ENCODE peak calls at places on chromosomes 12 and 14, in eight cellular contexts. X is C1 segment of cervical spinal cord, H is HT-29, L is mesothelial cell of epicardium, V is lower leg skin, S is NCI-H1105 treated with DMSO at 0.1 percent for 48 hours, G is Daoy, Y is putamen. T is an unnamed sample.

GRCh38 chr12:105382771-105383632 is 52.5 kb downstream of the C12orf75 start:
- DNase-seq in G (peak), X (no peak), L (no peak), S (peak), H (peak), V (no peak), Y (peak), T (no peak)

GRCh38 chr12:53949631-53950440 is 4.9 kb upstream of the HOXC12 start:
- DNase-seq in L (no peak), S (peak), V (no peak), X (no peak), H (peak), Y (no peak), G (no peak), T (no peak)

GRCh38 chr12:48671231-48671856 is 10.7 kb downstream of the KANSL2 start:
- DNase-seq in L (no peak), V (no peak), G (no peak), Y (no peak), H (no peak), S (no peak), X (no peak), T (no peak)

GRCh38 chr12:92597997-92598396 is 104.8 kb upstream of the PLEKHG7 start:
- DNase-seq in H (no peak), V (no peak), S (no peak), L (no peak), Y (no peak), G (peak), X (no peak), T (no peak)

GRCh38 chr12:4201333-4202105 is 72.0 kb upstream of the CCND2 start:
- DNase-seq in X (no peak), G (no peak), H (no peak), Y (no peak), L (no peak), S (no peak), V (no peak), T (no peak)

GRCh38 chr14:104120281-104120741 is 18.1 kb upstream of the KIF26A start:
- DNase-seq in S (no peak), Y (no peak), L (peak), V (no peak), X (no peak), H (no peak), G (no peak), T (no peak)

GRCh38 chr12:132554857-132555630 is 55.3 kb downstream of the LRCOL1 start:
- DNase-seq in Y (no peak), L (no peak), G (peak), X (no peak), V (no peak), S (no peak), H (peak), T (no peak)

GRCh38 chr12:5201554-5202243 is 158.0 kb downstream of the KCNA5 start:
- DNase-seq in G (peak), Y (no peak), S (peak), X (no peak), V (no peak), H (peak), L (peak), T (no peak)

GRCh38 chr14:27730204-27730603 is 1036.4 kb upstream of the FOXG1 start:
- DNase-seq in V (no peak), X (no peak), S (peak), L (no peak), G (no peak), H (no peak), Y (no peak), T (no peak)

GRCh38 chr12:30985814-30986452 is 59.4 kb downstream of the TSPAN11 start:
- DNase-seq in H (peak), L (no peak), G (peak), V (peak), Y (peak), X (peak), S (peak), T (peak)

GRCh38 chr12:12627308-12627827 is 15.7 kb downstream of the CREBL2 start:
- DNase-seq in G (no peak), V (no peak), X (no peak), H (no peak), Y (no peak), S (no peak), L (no peak), T (no peak)

GRCh38 chr12:12686472-12686871 is 9.5 kb downstream of the GPR19 start:
- DNase-seq in S (no peak), Y (no peak), V (no peak), L (no peak), G (no peak), H (no peak), X (no peak), T (no peak)

GRCh38 chr12:49954863-49955830 is 4.6 kb downstream of the AQP2 start:
- DNase-seq in V (no peak), G (no peak), S (no peak), H (no peak), Y (no peak), L (no peak), X (no peak), T (no peak)

GRCh38 chr12:129971721-129972120 is 67.9 kb upstream of the TMEM132D start:
- DNase-seq in S (no peak), L (no peak), Y (no peak), H (no peak), X (no peak), V (no peak), G (no peak), T (no peak)

GRCh38 chr12:110546339-110546738 is 36.8 kb downstream of the PPTC7 start:
- DNase-seq in V (no peak), S (no peak), G (peak), L (no peak), Y (no peak), H (peak), X (no peak), T (no peak)

GRCh38 chr12:115354007-115354452 is 670.1 kb upstream of the TBX3 start:
- DNase-seq in X (no peak), H (peak), L (no peak), Y (peak), S (no peak), G (peak), V (peak), T (peak)

GRCh38 chr14:65329911-65330310 is 82.6 kb upstream of the FUT8 start:
- DNase-seq in G (no peak), X (no peak), L (no peak), V (no peak), S (no peak), H (no peak), Y (no peak), T (no peak)

GRCh38 chr14:100067971-100068959 is 3.0 kb downstream of the EVL start:
- DNase-seq in X (no peak), Y (peak), S (no peak), L (no peak), H (peak), V (peak), G (peak), T (peak)

GRCh38 chr14:105666420-105666819 is 140.0 kb downstream of the TMEM121 start:
- DNase-seq in L (no peak), X (no peak), V (no peak), Y (no peak), H (no peak), S (no peak), G (no peak), T (no peak)

GRCh38 chr12:115584156-115584555 is 693.3 kb downstream of the MED13L start:
- DNase-seq in V (no peak), G (no peak), Y (no peak), H (no peak), X (no peak), L (no peak), S (no peak), T (no peak)

GRCh38 chr14:63432228-63432627 is 110.9 kb downstream of the PPP2R5E start:
- DNase-seq in G (no peak), H (no peak), S (peak), Y (no peak), X (no peak), V (no peak), L (no peak), T (no peak)

T was measured in head of caudate nucleus.